ENCODE peak calls at places on chromosomes 3 and 15, in nine cellular contexts. L is HL-60, F is epithelial cell of esophagus, T is MM.1S, O is left lung, I is A549, E is heart left ventricle, A is PC-9, Q is tibial artery. N is an unnamed sample.

GRCh38 chr3:64343692-64344440 is 118.6 kb upstream of the PRICKLE2 start:
- DNase-seq in O (no peak), E (no peak), T (no peak), A (no peak), I (no peak), Q (no peak), L (no peak), F (peak), N (no peak)

GRCh38 chr3:56954125-56954524 is 106.3 kb upstream of the SPATA12 start:
- DNase-seq in Q (no peak), O (no peak), F (no peak), E (no peak), I (no peak), A (no peak), L (no peak), T (no peak), N (no peak)

GRCh38 chr15:42060797-42061196 is 33.6 kb downstream of the PLA2G4D start:
- DNase-seq in T (no peak), I (no peak), E (no peak), A (no peak), L (no peak), Q (no peak), O (no peak), F (no peak), N (no peak)

GRCh38 chr15:70853855-70854668 is at the start of gene LARP6:
- DNase-seq in O (peak), E (peak), F (no peak), L (no peak), Q (peak), T (peak), I (peak), A (peak), N (no peak)

GRCh38 chr15:62105266-62105665 is 38.5 kb downstream of the C2CD4A start:
- DNase-seq in I (no peak), Q (no peak), A (no peak), E (no peak), O (no peak), F (no peak), T (peak), L (no peak), N (no peak)

GRCh38 chr3:72258366-72258765 is 473.4 kb upstream of the PROK2 start:
- DNase-seq in F (no peak), L (no peak), A (no peak), I (no peak), Q (no peak), E (no peak), T (no peak), O (no peak), N (no peak)

GRCh38 chr3:12658593-12659058 is 5.3 kb downstream of the RAF1 start:
- DNase-seq in Q (no peak), I (no peak), A (no peak), F (peak), L (no peak), O (no peak), T (no peak), E (no peak), N (no peak)

GRCh38 chr3:64105816-64106215 is 82.5 kb upstream of the PSMD6 start:
- DNase-seq in I (no peak), Q (no peak), O (no peak), E (no peak), F (peak), T (no peak), L (no peak), A (no peak), N (no peak)

GRCh38 chr3:32460031-32460749 is 42.5 kb downstream of the CMTM6 start:
- DNase-seq in A (no peak), E (no peak), T (peak), L (peak), O (no peak), I (no peak), F (peak), Q (no peak), N (peak)

GRCh38 chr3:16906679-16907078 is 21.9 kb downstream of the PLCL2 start:
- DNase-seq in T (peak), I (peak), Q (no peak), L (no peak), O (no peak), E (no peak), A (no peak), F (no peak), N (no peak)

GRCh38 chr3:113291572-113291971 is 80.2 kb downstream of the BOC start:
- DNase-seq in O (no peak), Q (no peak), T (no peak), F (no peak), A (no peak), E (no peak), L (no peak), I (no peak), N (no peak)

GRCh38 chr3:45942051-45942825 is 1.0 kb upstream of the CXCR6 start:
- DNase-seq in O (no peak), Q (peak), A (no peak), T (no peak), E (no peak), L (no peak), I (no peak), F (no peak), N (no peak)

GRCh38 chr3:100295089-100295488 is 34.3 kb downstream of the TBC1D23 start:
- DNase-seq in Q (no peak), I (no peak), T (no peak), O (no peak), E (no peak), A (no peak), F (no peak), L (no peak), N (no peak)

GRCh38 chr3:35883929-35884328 is 244.6 kb downstream of the ARPP21 start:
- DNase-seq in T (no peak), Q (no peak), F (no peak), E (no peak), A (no peak), O (no peak), I (no peak), L (no peak), N (no peak)

GRCh38 chr3:125212509-125213372 is at the start of gene SLC12A8:
- DNase-seq in L (no peak), T (no peak), O (no peak), E (no peak), Q (no peak), I (no peak), F (no peak), A (peak), N (no peak)

GRCh38 chr3:13262493-13263211 is 157.5 kb downstream of the NUP210 start:
- DNase-seq in F (no peak), E (peak), O (no peak), Q (no peak), T (no peak), I (peak), A (no peak), L (no peak), N (no peak)

GRCh38 chr3:10309736-10310135 is 11.2 kb downstream of the SEC13 start:
- DNase-seq in I (no peak), E (no peak), A (no peak), T (no peak), Q (no peak), O (no peak), L (no peak), F (no peak), N (no peak)

GRCh38 chr3:157175678-157176077 is 15.7 kb upstream of the CCNL1 start:
- DNase-seq in A (peak), T (peak), F (peak), I (peak), O (no peak), Q (no peak), E (no peak), L (peak), N (no peak)

GRCh38 chr3:11734-12133 is 184.8 kb upstream of the CHL1 start:
- DNase-seq in A (no peak), L (no peak), F (no peak), T (no peak), E (no peak), Q (no peak), O (no peak), I (peak), N (no peak)

GRCh38 chr3:178352300-178353021 is 183.8 kb upstream of the KCNMB2 start:
- DNase-seq in I (peak), L (no peak), O (no peak), F (peak), E (no peak), A (peak), T (no peak), Q (no peak), N (no peak)

GRCh38 chr3:121995190-121996137 is 26.6 kb downstream of the ILDR1 start:
- DNase-seq in E (peak), I (peak), F (peak), T (peak), O (peak), Q (peak), A (peak), L (peak), N (peak)

GRCh38 chr3:36707623-36708409 is 56.5 kb downstream of the DCLK3 start:
- DNase-seq in I (peak), L (peak), T (peak), O (no peak), E (no peak), F (peak), Q (no peak), A (peak), N (no peak)

GRCh38 chr15:39145146-39145545 is 435.7 kb upstream of the THBS1 start:
- DNase-seq in E (no peak), I (no peak), F (no peak), Q (no peak), T (no peak), A (no peak), O (no peak), L (no peak), N (no peak)

DNA sequence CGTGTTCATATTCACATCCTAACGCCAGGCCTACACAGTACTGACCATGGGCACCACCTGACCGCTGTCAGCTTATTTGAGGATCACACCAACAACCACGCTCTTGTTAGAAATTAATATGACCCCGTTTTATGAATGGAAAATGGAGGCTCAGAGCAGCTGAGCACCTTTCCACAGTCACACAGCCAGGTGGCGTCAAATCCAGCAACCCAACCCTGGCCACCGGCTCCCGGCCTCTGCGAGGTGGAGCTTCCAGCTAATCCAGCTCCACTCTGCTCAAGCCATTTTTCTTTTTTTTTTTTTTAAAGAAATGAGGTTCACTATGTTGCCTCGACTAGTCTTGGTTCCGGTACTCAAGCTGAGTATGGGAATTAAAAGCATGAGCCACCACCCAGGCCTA is 41.3 kb downstream of the RPN1 start:
- DNase-seq in O (no peak), E (no peak), Q (no peak), L (no peak), T (no peak), A (no peak), F (no peak), I (no peak), N (no peak)
- TF ChIP-seq CTCF in O (no peak), E (no peak), Q (no peak), L (no peak), T (no peak), A (no peak), F (no peak), I (no peak), N (no peak)

GRCh38 chr15:65059369-65059750 is 8.4 kb downstream of the RASL12 start:
- DNase-seq in O (no peak), I (no peak), F (no peak), A (no peak), Q (peak), T (no peak), L (no peak), E (no peak), N (no peak)
- H3K4me3 ChIP-seq in O (no peak), I (no peak), F (no peak), A (no peak), Q (no peak), T (no peak), L (no peak), E (no peak), N (no peak)

GRCh38 chr3:140420621-140421357 is 257.1 kb upstream of the TRIM42 start:
- DNase-seq in I (peak), Q (no peak), F (no peak), A (no peak), L (no peak), T (no peak), E (no peak), O (no peak), N (no peak)
- TF ChIP-seq CTCF in I (no peak), Q (no peak), F (no peak), A (no peak), L (no peak), T (no peak), E (no peak), O (no peak), N (no peak)

GRCh38 chr3:196287066-196287404 is 491 bp downstream of the PCYT1A start:
- DNase-seq in E (no peak), F (peak), I (peak), O (peak), A (no peak), L (no peak), T (peak), Q (peak), N (no peak)

GRCh38 chr3:196280689-196281463 is 6.7 kb downstream of the PCYT1A start:
- DNase-seq in F (no peak), E (no peak), I (no peak), T (peak), O (no peak), L (no peak), Q (no peak), A (no peak), N (no peak)

GRCh38 chr3:196281962-196282361 is 5.6 kb downstream of the PCYT1A start:
- DNase-seq in F (no peak), O (no peak), E (no peak), L (no peak), Q (no peak), A (no peak), T (no peak), I (no peak), N (no peak)

GRCh38 chr3:196287405-196288140 is at the start of gene PCYT1A:
- DNase-seq in L (peak), T (peak), O (peak), Q (peak), I (peak), F (peak), E (peak), A (peak), N (peak)

DNA sequence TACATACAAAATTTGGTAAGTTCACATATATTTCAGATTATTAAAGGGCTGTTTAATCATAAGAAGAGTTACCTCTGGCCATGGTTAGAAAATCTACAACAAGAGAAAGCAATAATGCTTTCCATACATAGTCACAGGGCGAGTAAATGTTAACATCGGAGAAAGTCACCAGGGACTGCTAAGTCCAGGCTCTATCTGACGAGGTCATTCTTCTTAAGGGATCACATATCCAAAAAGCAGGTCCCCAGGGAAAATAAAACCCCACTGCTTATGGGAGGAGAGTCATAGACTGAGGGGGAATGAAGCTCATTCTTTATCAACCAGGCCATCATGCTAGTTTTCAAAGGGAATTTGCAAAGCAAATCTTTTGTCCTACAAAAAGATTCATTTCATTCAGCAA is 3.1 kb downstream of the PCYT1A start:
- DNase-seq in Q (no peak), F (no peak), I (no peak), T (no peak), L (no peak), A (no peak), E (no peak), O (no peak), N (no peak)
- H3K4me3 ChIP-seq in Q (no peak), F (no peak), I (no peak), T (no peak), L (no peak), A (no peak), E (no peak), O (no peak), N (no peak)

GRCh38 chr3:89113887-89114840 is 6.7 kb downstream of the EPHA3 start:
- DNase-seq in E (peak), L (no peak), O (peak), T (peak), F (peak), A (peak), Q (peak), I (peak), N (peak)
- TF ChIP-seq CTCF in E (peak), L (peak), O (peak), T (peak), F (peak), A (no peak), Q (peak), I (peak), N (peak)

DNA sequence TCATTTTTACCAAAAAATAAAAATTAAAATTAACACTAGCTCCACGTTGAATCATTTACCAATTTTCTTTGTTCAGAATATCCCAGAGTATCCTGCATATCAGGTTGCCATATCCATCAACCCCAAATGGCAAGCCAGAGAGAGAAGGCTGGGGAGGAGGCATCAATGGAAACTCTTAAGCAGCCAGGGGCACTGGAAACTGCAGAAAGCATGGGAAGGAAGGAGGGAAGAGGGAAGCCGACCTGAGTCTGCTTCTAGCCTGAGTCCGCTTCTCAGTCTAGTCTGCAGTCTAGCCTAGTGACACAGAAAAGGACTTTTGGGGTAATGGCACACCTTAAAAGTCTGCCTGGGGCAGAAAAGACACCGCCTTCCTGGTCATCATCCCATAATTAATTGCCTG is 1.6 kb upstream of the MTHFS start:
- DNase-seq in I (no peak), L (no peak), F (no peak), A (no peak), T (no peak), O (no peak), Q (no peak), E (no peak), N (no peak)
- H3K4me3 ChIP-seq in I (no peak), L (no peak), F (no peak), A (no peak), T (no peak), O (no peak), Q (no peak), E (no peak), N (no peak)

GRCh38 chr3:50297896-50298725 is 1.1 kb downstream of the HYAL3 start:
- DNase-seq in L (peak), Q (no peak), T (no peak), A (no peak), F (no peak), E (no peak), O (no peak), I (no peak), N (no peak)
- TF ChIP-seq CTCF in L (no peak), Q (peak), T (no peak), A (no peak), F (peak), E (no peak), O (no peak), I (no peak), N (no peak)

N was measured in right atrium auricular region.